ENCODE peak calls at places on chromosomes 2 and 18, in eight cellular contexts. W, D, U, G, P, I, E and R are unnamed samples.

GRCh38 chr18:21960189-21960588 is 209.2 kb upstream of the GATA6 start:
- DNase-seq in W (no peak), D (peak), U (no peak), G (no peak), P (no peak), I (no peak), E (no peak), R (no peak)

GRCh38 chr2:65056990-65057375 is 767 bp downstream of the CEP68 start:
- DNase-seq in W (no peak), D (no peak), U (no peak), G (no peak), P (no peak), I (no peak), E (no peak), R (no peak)

GRCh38 chr2:110984654-110985053 is 136.1 kb upstream of the BCL2L11 start:
- DNase-seq in W (no peak), D (no peak), U (no peak), G (no peak), P (no peak), I (no peak), E (no peak), R (no peak)

GRCh38 chr2:83081835-83082522 is 1377.1 kb downstream of the SUCLG1 start:
- DNase-seq in W (peak), D (peak), U (no peak), G (no peak), P (no peak), I (no peak), E (peak), R (peak)

GRCh38 chr2:42640261-42640660 is 71.8 kb downstream of the MTA3 start:
- DNase-seq in W (no peak), D (no peak), U (no peak), G (no peak), P (no peak), I (no peak), E (no peak), R (no peak)

GRCh38 chr2:19373352-19373751 is 14.9 kb upstream of the OSR1 start:
- DNase-seq in W (no peak), D (no peak), U (no peak), G (no peak), P (no peak), I (no peak), E (no peak), R (no peak)

GRCh38 chr2:161913865-161914264 is 160.2 kb downstream of the DPP4 start:
- DNase-seq in W (peak), D (no peak), U (no peak), G (no peak), P (no peak), I (no peak), E (no peak), R (no peak)

GRCh38 chr2:144942516-144943256 is 422.8 kb upstream of the ZEB2 start:
- DNase-seq in W (peak), D (no peak), U (no peak), G (no peak), P (no peak), I (no peak), E (no peak), R (no peak)

GRCh38 chr2:10410716-10411437 is 37.2 kb downstream of the ODC1 start:
- DNase-seq in W (no peak), D (no peak), U (no peak), G (no peak), P (no peak), I (no peak), E (no peak), R (no peak)

GRCh38 chr2:18856766-18857165 is 267.4 kb upstream of the NT5C1B start:
- DNase-seq in W (peak), D (no peak), U (no peak), G (no peak), P (no peak), I (no peak), E (peak), R (no peak)

GRCh38 chr2:169511818-169512217 is 2.3 kb downstream of the KLHL41 start:
- DNase-seq in W (no peak), D (no peak), U (no peak), G (no peak), P (peak), I (no peak), E (no peak), R (no peak)

GRCh38 chr2:122168799-122169198 is 413.3 kb downstream of the TSN start:
- DNase-seq in W (no peak), D (no peak), U (no peak), G (no peak), P (no peak), I (no peak), E (no peak), R (no peak)

GRCh38 chr2:176178271-176178806 is 10.1 kb upstream of the HOXD1 start:
- DNase-seq in W (no peak), D (no peak), U (no peak), G (no peak), P (no peak), I (no peak), E (no peak), R (peak)

GRCh38 chr18:44392933-44393332 is 287.8 kb upstream of the SETBP1 start:
- DNase-seq in W (no peak), D (no peak), U (no peak), G (no peak), P (no peak), I (no peak), E (no peak), R (no peak)

GRCh38 chr2:211055438-211055837 is 499.0 kb downstream of the CPS1 start:
- DNase-seq in W (no peak), D (no peak), U (no peak), G (no peak), P (peak), I (no peak), E (no peak), R (no peak)

GRCh38 chr2:88139804-88140203 is 11.9 kb upstream of the FABP1 start:
- DNase-seq in W (no peak), D (no peak), U (no peak), G (no peak), P (no peak), I (no peak), E (no peak), R (no peak)

GRCh38 chr2:239285071-239285931 is 115.5 kb downstream of the HDAC4 start:
- DNase-seq in W (no peak), D (no peak), U (peak), G (no peak), P (no peak), I (no peak), E (no peak), R (no peak)

GRCh38 chr18:25039781-25040180 is 312.2 kb downstream of the ZNF521 start:
- DNase-seq in W (no peak), D (no peak), U (no peak), G (no peak), P (no peak), I (no peak), E (no peak), R (no peak)

GRCh38 chr18:51278045-51278649 is 80.7 kb upstream of the MEX3C start:
- DNase-seq in W (no peak), D (peak), U (peak), G (no peak), P (peak), I (no peak), E (no peak), R (no peak)

GRCh38 chr18:26386002-26386401 is 159.8 kb downstream of the TAF4B start:
- DNase-seq in W (peak), D (peak), U (no peak), G (no peak), P (no peak), I (no peak), E (peak), R (no peak)

GRCh38 chr2:103977681-103978080 is 876.2 kb upstream of the POU3F3 start:
- DNase-seq in W (no peak), D (no peak), U (no peak), G (no peak), P (no peak), I (no peak), E (no peak), R (no peak)

GRCh38 chr2:150478206-150478974 is 9.1 kb downstream of the RND3 start:
- DNase-seq in W (no peak), D (no peak), U (no peak), G (no peak), P (no peak), I (no peak), E (no peak), R (no peak)

GRCh38 chr18:57352761-57353136 is 392 bp downstream of the ST8SIA3 start:
- DNase-seq in W (no peak), D (no peak), U (no peak), G (no peak), P (no peak), I (no peak), E (no peak), R (no peak)

GRCh38 chr2:127086800-127087737 is 19.9 kb downstream of the BIN1 start:
- DNase-seq in W (peak), D (peak), U (no peak), G (no peak), P (no peak), I (no peak), E (peak), R (no peak)